ENCODE peak calls at places on chromosome 2, in nine cellular contexts. W is A549, S is SK-N-SH, J is HCT116, K is HepG2, E is HL-60, F is K562, C is Panc1, Y is GM12878. H is an unnamed sample.

GRCh38 chr2:134160793-134161504 is 92.9 kb upstream of the MGAT5 start:
- DNase-seq in F (peak; percentile 57), J (no peak), C (no peak), K (no peak), W (no peak), S (peak; percentile 77), Y (no peak), E (peak; percentile 63), H (no peak)

GRCh38 chr2:38959464-38959863 is 69.8 kb downstream of the ARHGEF33 start:
- DNase-seq in K (no peak), E (no peak), F (no peak), W (no peak), Y (no peak), C (no peak), J (no peak), S (no peak), H (no peak)

GRCh38 chr2:120568089-120568974 is 167.3 kb upstream of the GLI2 start:
- DNase-seq in C (no peak), F (no peak), K (no peak), E (no peak), J (no peak), Y (no peak), S (no peak), W (no peak), H (no peak)

GRCh38 chr2:33145459-33145858 is 198.7 kb downstream of the LTBP1 start:
- DNase-seq in S (no peak), F (no peak), J (no peak), K (no peak), Y (no peak), E (no peak), W (no peak), C (no peak), H (no peak)

GRCh38 chr2:184520441-184520840 is 77.9 kb upstream of the ZNF804A start:
- DNase-seq in K (no peak), S (no peak), F (no peak), W (no peak), E (no peak), J (no peak), C (no peak), Y (no peak), H (no peak)

GRCh38 chr2:38492042-38492615 is 110.6 kb downstream of the HNRNPLL start:
- DNase-seq in W (no peak), C (no peak), S (no peak), Y (no peak), J (no peak), K (no peak), E (no peak), F (no peak), H (no peak)

GRCh38 chr2:235045336-235045972 is 93.6 kb downstream of the SH3BP4 start:
- DNase-seq in S (no peak), C (no peak), E (no peak), W (no peak), Y (peak; percentile 24), K (no peak), F (no peak), J (no peak), H (no peak)

GRCh38 chr2:219542931-219543595 is 546 bp downstream of the CHPF start:
- DNase-seq in E (no peak), W (no peak), K (peak; percentile 35), Y (no peak), C (no peak), S (peak; percentile 71), F (peak; percentile 50), J (no peak), H (peak; percentile 50)

GRCh38 chr2:219358170-219359075 is 25.9 kb upstream of the RESP18 start:
- DNase-seq in J (no peak), C (no peak), W (no peak), Y (no peak), S (peak; percentile 78), K (no peak), E (no peak), F (peak; percentile 52), H (peak; percentile 62)

DNA sequence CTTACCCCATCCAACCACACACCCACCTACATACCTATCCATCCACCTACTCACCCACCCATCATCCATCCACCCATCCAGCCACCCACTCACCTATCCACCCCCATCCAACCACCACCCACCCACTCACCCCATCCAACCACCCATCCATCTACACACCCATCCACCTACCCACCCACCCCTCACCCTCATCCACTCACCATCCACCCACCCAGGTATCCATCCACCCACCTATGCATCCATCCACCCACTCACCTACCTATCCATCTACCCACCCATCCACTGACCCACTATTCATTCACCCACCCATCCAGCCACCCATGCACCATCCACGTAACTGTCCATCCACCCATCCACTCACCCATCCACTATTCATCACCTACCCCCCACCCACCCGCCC is 194.8 kb downstream of the EIPR1 start:
- DNase-seq in W (no peak), E (no peak), F (no peak), Y (no peak), J (no peak), K (no peak), S (no peak), C (no peak), H (no peak)
- H3K4me3 ChIP-seq in W (no peak overlapping the region), E (no peak overlapping the region), F (no peak overlapping the region), Y (no peak overlapping the region), J (no peak overlapping the region), K (no peak overlapping the region), S (no peak overlapping the region), C (no peak overlapping the region), H (no peak overlapping the region)

DNA sequence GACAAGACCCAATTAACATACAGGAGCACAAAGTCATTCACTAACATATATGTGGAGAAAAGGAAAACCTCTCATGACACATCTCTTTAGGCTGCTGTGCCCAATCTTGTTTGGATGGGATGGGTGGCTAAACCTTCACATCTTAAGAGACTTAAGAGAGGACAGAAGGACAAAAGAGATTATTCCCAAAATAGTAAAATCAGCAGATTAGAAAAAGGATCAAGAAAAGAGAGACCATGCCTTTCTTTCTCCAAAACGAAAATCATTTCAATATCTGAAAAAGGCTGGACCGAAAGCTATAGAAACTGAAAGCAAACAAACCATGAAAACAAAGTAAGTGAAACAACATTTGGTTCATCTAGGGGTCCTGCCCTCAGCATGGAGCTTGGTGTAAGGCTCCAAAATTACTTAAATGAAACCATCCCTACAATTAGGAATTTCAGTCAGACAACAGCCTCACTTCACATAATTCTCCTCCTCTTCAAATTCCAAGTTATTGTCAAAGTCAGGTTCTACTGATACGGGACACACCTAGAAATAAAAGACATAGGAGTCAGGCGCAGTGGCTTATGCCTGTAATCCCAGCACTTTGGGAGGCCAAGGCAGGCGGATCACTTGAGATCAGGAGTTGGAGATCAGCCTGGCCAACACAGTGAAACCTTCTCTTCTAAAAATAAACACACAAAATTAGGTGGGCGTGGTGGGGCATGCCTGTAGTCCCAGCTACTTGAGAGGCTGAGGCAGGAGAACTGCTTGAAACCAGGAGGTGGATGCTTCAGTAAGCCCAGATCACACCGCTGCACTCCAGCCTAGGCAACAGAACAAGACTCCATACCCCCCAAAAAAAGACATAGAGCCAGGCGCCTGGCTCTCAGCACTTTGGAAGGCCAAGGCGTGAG is 5.2 kb downstream of the STARD7 start:
- DNase-seq in W (no peak), S (no peak), Y (no peak), K (no peak), F (no peak), C (no peak), E (no peak), J (no peak), H (no peak)
- TF ChIP-seq REST in W (no peak), S (no peak), Y (no peak), K (no peak), F (no peak), C (no peak), E (no peak), J (no peak), H (no peak)

DNA sequence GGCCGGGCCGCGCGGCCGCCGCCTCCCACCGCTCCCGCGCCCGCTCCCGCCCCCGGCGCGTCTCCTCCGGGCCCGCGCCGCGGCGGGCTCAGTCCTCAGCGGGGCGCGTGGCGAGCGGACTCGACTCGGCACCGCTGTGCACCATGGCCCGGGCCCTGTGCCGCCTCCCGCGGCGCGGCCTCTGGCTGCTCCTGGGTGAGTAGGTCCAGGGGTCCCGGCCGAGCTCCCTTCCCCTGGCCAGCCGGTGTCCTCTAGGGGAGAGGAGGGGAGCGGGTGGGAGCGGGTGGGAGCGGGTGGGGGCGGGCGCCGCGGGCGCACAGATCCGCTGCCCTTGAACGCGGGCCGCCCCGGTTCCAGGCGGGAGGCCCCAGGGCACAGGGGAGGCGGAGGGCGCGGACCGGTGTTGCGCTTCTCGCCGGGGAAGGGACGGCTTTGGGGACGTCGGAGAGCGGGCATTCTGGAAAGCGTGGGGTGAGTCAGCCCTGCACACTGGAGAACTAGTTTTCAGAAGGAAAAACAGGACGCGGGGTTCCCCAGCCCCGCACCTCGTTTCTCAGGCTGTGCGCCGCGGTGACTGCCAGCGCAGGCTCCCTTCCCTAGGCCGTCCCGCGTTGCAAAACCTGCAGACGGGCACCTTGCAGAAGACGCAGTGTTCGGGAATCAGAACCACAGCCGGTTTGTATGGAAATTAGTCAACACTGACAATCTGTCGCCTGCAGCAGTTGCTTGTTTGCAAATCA is at the start of gene RAMP1:
- DNase-seq in S (peak; percentile 81), F (peak; percentile 0), E (peak; percentile 14), K (no peak), C (no peak), Y (no peak), W (no peak), J (no peak), H (peak; percentile 60)
- H3K4me3 ChIP-seq in S (peak within 1 kb of the TSS; percentile 55), F (no peak within 1 kb of the TSS), E (no peak within 1 kb of the TSS), K (peak within 1 kb of the TSS; percentile 61), C (peak within 1 kb of the TSS; percentile 53), Y (no peak within 1 kb of the TSS), W (no peak within 1 kb of the TSS), J (peak within 1 kb of the TSS; percentile 71), H (peak within 1 kb of the TSS; percentile 60)

DNA sequence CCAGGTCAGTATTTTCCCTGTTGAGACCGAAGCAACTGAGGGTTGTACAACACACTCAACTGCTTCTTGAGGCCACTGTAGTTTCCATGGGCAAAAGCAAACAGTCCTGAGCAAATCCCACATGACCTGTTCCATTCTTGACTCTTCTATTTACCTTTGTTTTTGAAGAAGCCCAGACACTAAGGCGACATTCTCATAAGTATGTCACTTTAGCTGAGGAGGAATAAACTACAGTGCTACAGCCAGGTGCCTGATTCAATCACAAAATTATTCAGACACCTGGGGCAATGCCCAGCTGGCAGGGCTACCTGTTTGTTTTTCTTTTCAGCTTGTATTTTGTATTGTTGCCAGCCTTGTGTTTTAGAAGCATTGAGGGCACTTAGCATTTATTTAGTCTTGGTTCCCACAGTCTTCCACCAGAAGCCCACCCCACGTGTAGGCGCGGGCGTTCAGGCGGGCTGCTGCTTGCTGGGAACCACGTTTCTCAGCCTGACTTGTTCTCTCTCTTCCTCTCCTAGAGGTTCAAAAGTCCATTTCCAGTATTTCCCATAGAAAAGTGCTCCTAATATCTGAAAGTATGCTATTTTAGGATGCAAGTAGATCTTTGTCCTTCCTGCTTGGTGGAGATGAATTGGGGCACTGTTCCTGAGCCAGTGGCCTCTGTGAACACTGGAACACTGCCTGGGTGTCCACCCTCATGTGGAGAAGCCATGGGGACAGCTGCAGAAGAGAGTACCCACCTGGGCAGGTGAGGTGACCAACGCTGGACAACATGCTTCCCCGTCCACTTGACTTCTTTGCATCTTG is 99.0 kb upstream of the COPS8 start:
- DNase-seq in W (no peak), F (no peak), C (no peak), K (no peak), S (no peak), E (no peak), Y (no peak), J (no peak), H (no peak)
- TF ChIP-seq REST in W (no peak), F (no peak), C (no peak), K (no peak), S (no peak), E (no peak), Y (no peak), J (no peak), H (no peak)

DNA sequence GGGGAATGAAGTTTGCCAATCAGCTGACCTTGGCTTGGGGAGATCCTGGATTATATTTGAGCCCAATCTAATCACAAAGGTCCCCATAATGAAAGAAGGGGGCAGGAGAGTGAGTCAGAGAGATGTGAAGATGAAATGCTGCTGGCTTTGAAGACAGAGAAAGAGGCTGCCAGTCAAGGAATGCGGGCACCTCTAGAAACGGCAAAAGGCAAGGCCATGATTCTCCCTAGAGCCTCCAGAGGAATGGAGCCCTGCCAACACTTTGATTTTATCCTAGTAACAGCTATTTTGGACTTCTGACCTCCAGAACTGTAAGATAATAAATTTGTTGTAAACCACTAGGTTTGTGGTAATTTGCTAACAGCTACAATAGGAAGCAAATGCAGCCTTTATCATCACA is 32.9 kb downstream of the LBH start:
- DNase-seq in S (no peak), F (no peak), W (no peak), C (no peak), Y (no peak), E (no peak), J (no peak), K (no peak), H (no peak)
- H3K4me3 ChIP-seq in S (no peak overlapping the region), F (no peak overlapping the region), W (no peak overlapping the region), C (no peak overlapping the region), Y (no peak overlapping the region), E (no peak overlapping the region), J (no peak overlapping the region), K (no peak overlapping the region), H (no peak overlapping the region)